ENCODE peak calls at places on chromosomes 1 and 21, in four cellular contexts. R is brain microvascular endothelial cell, D is PC-3, E is AG09309. G is an unnamed sample.

GRCh38 chr1:247294282-247294681 is 37.4 kb downstream of the ZNF496 start:
- DNase-seq in E (peak), D (peak), R (peak), G (no peak)

GRCh38 chr21:38325216-38325615 is 68.4 kb downstream of the KCNJ15 start:
- DNase-seq in R (no peak), D (no peak), E (no peak), G (no peak)

GRCh38 chr1:110508038-110508437 is 10.9 kb downstream of the KCNA10 start:
- DNase-seq in E (no peak), R (no peak), D (no peak), G (no peak)

GRCh38 chr1:8075511-8076051 is 49.5 kb upstream of the ERRFI1 start:
- DNase-seq in E (no peak), R (no peak), D (peak), G (no peak)

GRCh38 chr1:231266811-231267322 is 25.9 kb downstream of the GNPAT start:
- DNase-seq in E (no peak), R (no peak), D (no peak), G (no peak)

GRCh38 chr1:88327391-88328267 is 356.4 kb upstream of the PKN2 start:
- DNase-seq in R (peak), E (peak), D (peak), G (peak)

GRCh38 chr1:66576645-66577044 is 42.7 kb downstream of the SGIP1 start:
- DNase-seq in D (no peak), E (no peak), R (peak), G (no peak)

GRCh38 chr1:79811173-79811572 is 804.6 kb upstream of the ADGRL4 start:
- DNase-seq in R (peak), D (peak), E (no peak), G (no peak)

GRCh38 chr1:179228783-179229213 is 679 bp downstream of the ABL2 start:
- DNase-seq in R (no peak), D (peak), E (no peak), G (peak)

GRCh38 chr1:61170328-61171238 is 88.2 kb downstream of the NFIA start:
- DNase-seq in D (peak), E (no peak), R (no peak), G (no peak)

GRCh38 chr21:36487641-36488307 is 7.9 kb upstream of the CLDN14 start:
- DNase-seq in E (no peak), R (peak), D (peak), G (peak)

GRCh38 chr1:11031624-11032262 is 15.3 kb downstream of the MASP2 start:
- DNase-seq in E (no peak), R (no peak), D (no peak), G (no peak)

GRCh38 chr1:4549933-4550332 is 104.5 kb upstream of the AJAP1 start:
- DNase-seq in R (no peak), E (no peak), D (peak), G (no peak)

GRCh38 chr1:186454996-186455395 is 5.9 kb downstream of the PDC start:
- DNase-seq in R (no peak), D (no peak), E (no peak), G (no peak)

GRCh38 chr1:170520601-170521000 is 11.4 kb upstream of the GORAB start:
- DNase-seq in D (peak), R (peak), E (no peak), G (peak)

GRCh38 chr1:176801553-176802020 is 338.6 kb downstream of the PAPPA2 start:
- DNase-seq in R (no peak), D (no peak), E (no peak), G (peak)

GRCh38 chr1:15080328-15081033 is 73.1 kb upstream of the TMEM51 start:
- DNase-seq in E (no peak), D (no peak), R (no peak), G (no peak)

GRCh38 chr1:65062339-65062738 is 85.7 kb upstream of the AK4 start:
- DNase-seq in E (no peak), R (no peak), D (no peak), G (no peak)

GRCh38 chr1:240575976-240576666 is 35.8 kb downstream of the GREM2 start:
- DNase-seq in R (peak), E (peak), D (no peak), G (peak)
- H3K4me3 ChIP-seq in R (peak), E (peak), D (peak), G (peak)

GRCh38 chr1:17561252-17561558 is 21.7 kb downstream of the ARHGEF10L start:
- DNase-seq in E (no peak), R (no peak), D (no peak), G (no peak)

GRCh38 chr1:17559618-17560419 is 20.3 kb downstream of the ARHGEF10L start:
- DNase-seq in R (no peak), E (no peak), D (peak), G (no peak)

GRCh38 chr1:17562375-17562774 is 22.9 kb downstream of the ARHGEF10L start:
- DNase-seq in D (no peak), R (no peak), E (no peak), G (no peak)

GRCh38 chr1:17563494-17564281 is 24.2 kb downstream of the ARHGEF10L start:
- DNase-seq in D (no peak), R (no peak), E (no peak), G (peak)

DNA sequence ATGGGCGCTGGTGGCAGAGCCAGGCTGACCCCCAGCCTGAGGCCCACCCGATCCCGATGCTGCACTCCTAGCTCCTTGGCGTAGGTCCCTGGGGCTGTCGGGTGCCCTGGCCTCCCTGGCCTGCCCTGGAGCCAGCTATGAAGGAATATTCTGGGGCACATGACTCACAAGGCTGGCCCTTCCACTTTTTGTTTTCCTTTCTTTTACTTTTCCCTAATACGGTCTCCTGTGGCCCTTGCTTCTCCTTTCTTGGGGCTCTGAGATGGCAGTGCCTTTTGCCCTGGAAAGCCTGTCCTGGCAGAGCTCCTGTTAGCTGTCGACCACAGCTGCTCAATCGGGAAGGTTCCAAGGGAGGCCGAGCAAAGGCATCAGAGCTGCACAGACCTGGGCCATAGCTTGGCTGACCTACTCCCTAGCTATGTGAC is 22.1 kb downstream of the ARHGEF10L start:
- DNase-seq in D (peak), R (no peak), E (no peak), G (peak)
- H3K4me3 ChIP-seq in D (no peak), R (no peak), E (no peak), G (no peak)

GRCh38 chr1:155078496-155079209 is at the start of gene EFNA3:
- DNase-seq in E (no peak), D (peak), R (no peak), G (peak)

GRCh38 chr1:155080250-155081228 is 1.9 kb downstream of the EFNA3 start:
- DNase-seq in R (no peak), E (no peak), D (peak), G (no peak)

GRCh38 chr1:155079210-155079486 is 511 bp downstream of the EFNA3 start:
- DNase-seq in D (no peak), E (no peak), R (no peak), G (no peak)

GRCh38 chr1:155077758-155078495 is 710 bp upstream of the EFNA3 start:
- DNase-seq in D (no peak), E (no peak), R (no peak), G (no peak)

DNA sequence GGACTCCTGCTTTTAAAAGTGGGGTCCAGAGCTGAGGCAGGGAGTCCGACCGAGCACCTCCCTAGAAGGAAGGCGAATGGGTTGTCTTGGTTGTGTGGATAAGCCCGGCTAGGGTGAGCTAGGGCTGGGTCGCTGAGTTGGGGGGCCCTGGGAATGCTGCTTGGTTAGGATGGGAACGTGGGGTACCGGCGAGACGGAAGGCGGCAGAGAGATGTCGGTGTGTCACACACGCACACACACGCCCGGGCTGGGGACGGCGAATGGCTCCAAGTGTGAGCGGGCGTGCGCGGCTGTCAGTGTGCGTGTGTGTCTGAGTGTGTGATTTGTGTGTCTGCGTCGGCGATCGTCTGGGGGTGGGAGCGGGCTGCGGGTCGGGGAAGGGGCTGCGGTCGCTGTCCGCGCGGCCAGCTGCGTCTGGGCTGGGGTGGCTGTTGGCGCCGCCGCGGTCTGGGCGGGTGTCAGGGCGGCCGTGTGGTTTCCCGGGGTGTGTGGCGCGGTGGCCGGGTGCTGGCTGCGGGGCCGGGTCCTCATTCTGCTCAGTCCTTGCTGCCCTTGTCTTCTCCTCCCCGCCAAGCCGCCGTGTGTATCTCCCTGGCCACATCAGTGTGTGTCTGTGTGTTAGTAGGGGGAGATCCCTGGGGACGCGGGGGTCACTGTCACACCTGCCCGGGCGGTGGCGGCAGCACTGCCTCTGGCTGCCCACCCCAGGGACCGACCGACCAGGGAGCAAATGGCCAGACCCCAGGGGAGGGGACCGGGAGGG is 1.0 kb downstream of the EFNA3 start:
- DNase-seq in D (no peak), R (no peak), E (no peak), G (no peak)
- H3K4me3 ChIP-seq in D (peak), R (no peak), E (no peak), G (no peak)

DNA sequence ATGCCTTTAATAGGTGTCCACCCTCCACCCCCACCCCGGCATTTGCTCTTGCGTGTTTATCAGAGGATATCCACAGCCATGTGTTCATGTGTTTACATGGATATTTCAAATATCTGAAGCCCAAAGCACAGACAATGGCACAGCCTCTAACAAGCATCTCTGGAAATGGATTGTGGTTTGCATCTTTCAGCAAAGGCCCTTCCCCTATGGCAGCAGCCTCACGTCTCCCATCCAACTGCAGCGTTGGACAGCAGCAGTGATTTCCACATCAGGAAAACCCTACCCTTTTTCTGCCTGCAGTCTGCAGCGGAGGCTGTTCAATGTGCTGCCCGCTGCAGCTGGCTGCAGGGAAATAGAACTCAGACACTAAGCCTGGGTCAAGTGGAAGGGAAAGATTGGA is 1.6 kb downstream of the RASSF5 start:
- DNase-seq in E (peak), R (no peak), D (no peak), G (no peak)
- H3K4me3 ChIP-seq in E (no peak), R (no peak), D (peak), G (no peak)

GRCh38 chr1:19505694-19506457 is 20.5 kb upstream of the CAPZB start:
- DNase-seq in R (no peak), E (no peak), D (no peak), G (no peak)

GRCh38 chr1:19504796-19505693 is 19.7 kb upstream of the CAPZB start:
- DNase-seq in E (no peak), R (peak), D (no peak), G (peak)
- H3K4me3 ChIP-seq in E (no peak), R (no peak), D (no peak), G (no peak)

DNA sequence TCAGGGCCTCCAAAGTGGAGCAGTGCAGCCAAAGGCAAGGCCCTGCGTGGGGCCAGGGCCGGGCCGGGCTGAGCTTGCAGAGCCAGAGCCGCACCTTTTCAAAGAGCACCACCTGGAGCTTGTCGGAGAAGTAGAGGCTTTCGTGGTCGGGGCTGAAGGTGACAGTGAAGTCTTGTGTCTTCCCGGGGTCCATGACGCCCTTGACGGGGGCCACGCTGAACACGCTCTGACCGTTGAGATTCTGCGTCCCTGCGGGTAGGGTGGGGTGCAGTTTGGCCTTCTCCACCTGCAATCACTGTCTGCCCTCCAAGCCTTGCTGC is 4.6 kb upstream of the TMEM52 start:
- DNase-seq in E (no peak), R (no peak), D (no peak), G (no peak)
- H3K4me3 ChIP-seq in E (no peak), R (no peak), D (no peak), G (no peak)

DNA sequence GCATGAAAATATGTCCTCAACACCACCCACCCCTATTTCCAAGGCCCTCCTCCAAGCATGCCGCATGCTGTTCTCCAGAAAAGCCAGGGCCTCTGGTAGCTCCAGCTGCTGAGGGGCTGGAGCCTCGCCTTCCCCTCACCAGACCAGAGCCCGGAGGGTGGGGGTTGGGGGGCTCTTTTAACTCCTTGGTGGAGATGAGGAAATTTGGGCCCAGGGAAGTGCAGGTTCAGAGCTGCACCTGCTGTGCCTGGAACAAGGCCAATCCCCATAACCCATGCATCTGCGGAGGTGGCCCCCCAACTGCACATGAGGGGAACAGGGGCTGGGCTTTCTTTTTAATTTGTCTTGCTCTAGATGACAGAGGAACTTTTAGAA is 660 bp upstream of the SELENON start:
- DNase-seq in D (no peak), E (no peak), R (no peak), G (no peak)
- H3K4me3 ChIP-seq in D (peak), E (peak), R (peak), G (peak)